ENCODE peak calls at places on chromosomes 7 and 10, in five cellular contexts. One of them, this sample, is unnamed.

GRCh38 chr7:70793767-70794166 is 338.2 kb upstream of the GALNT17 start:
- DNase-seq in amygdala: no peak
- DNase-seq in naive thymus-derived CD4-positive, alpha-beta T cell: no peak
- DNase-seq in kidney tubule cell: no peak
- DNase-seq in EL: no peak
- DNase-seq in this sample: no peak

GRCh38 chr10:116627386-116627933 is 6.7 kb downstream of the PNLIPRP2 start:
- DNase-seq in amygdala: no peak
- DNase-seq in naive thymus-derived CD4-positive, alpha-beta T cell: no peak
- DNase-seq in kidney tubule cell: peak
- DNase-seq in EL: peak
- DNase-seq in this sample: no peak

GRCh38 chr7:42858570-42858969 is 53.3 kb downstream of the C7orf25 start:
- DNase-seq in amygdala: no peak
- DNase-seq in naive thymus-derived CD4-positive, alpha-beta T cell: no peak
- DNase-seq in kidney tubule cell: peak
- DNase-seq in EL: peak
- DNase-seq in this sample: no peak

GRCh38 chr10:31146496-31147219 is 115.0 kb upstream of the ZNF438 start:
- DNase-seq in amygdala: no peak
- DNase-seq in naive thymus-derived CD4-positive, alpha-beta T cell: peak
- DNase-seq in kidney tubule cell: peak
- DNase-seq in EL: peak
- DNase-seq in this sample: no peak

GRCh38 chr7:134327896-134328295 is 11.2 kb upstream of the SLC35B4 start:
- DNase-seq in amygdala: no peak
- DNase-seq in naive thymus-derived CD4-positive, alpha-beta T cell: peak
- DNase-seq in kidney tubule cell: peak
- DNase-seq in EL: peak
- DNase-seq in this sample: no peak

GRCh38 chr7:50119815-50120637 is 27.0 kb upstream of the ZPBP start:
- DNase-seq in amygdala: no peak
- DNase-seq in naive thymus-derived CD4-positive, alpha-beta T cell: peak
- DNase-seq in kidney tubule cell: peak
- DNase-seq in EL: no peak
- DNase-seq in this sample: no peak

GRCh38 chr7:128172963-128173362 is 68.1 kb upstream of the LEP start:
- DNase-seq in amygdala: no peak
- DNase-seq in naive thymus-derived CD4-positive, alpha-beta T cell: no peak
- DNase-seq in kidney tubule cell: no peak
- DNase-seq in EL: no peak
- DNase-seq in this sample: no peak

GRCh38 chr10:8617792-8618191 is 563.3 kb downstream of the GATA3 start:
- DNase-seq in amygdala: no peak
- DNase-seq in naive thymus-derived CD4-positive, alpha-beta T cell: no peak
- DNase-seq in kidney tubule cell: peak
- DNase-seq in EL: no peak
- DNase-seq in this sample: no peak

GRCh38 chr7:152709307-152710133 is 33.6 kb upstream of the XRCC2 start:
- DNase-seq in amygdala: no peak
- DNase-seq in naive thymus-derived CD4-positive, alpha-beta T cell: no peak
- DNase-seq in kidney tubule cell: peak
- DNase-seq in EL: peak
- DNase-seq in this sample: no peak

GRCh38 chr7:129642871-129643515 is 31.5 kb downstream of the NRF1 start:
- DNase-seq in amygdala: no peak
- DNase-seq in naive thymus-derived CD4-positive, alpha-beta T cell: no peak
- DNase-seq in kidney tubule cell: no peak
- DNase-seq in EL: no peak
- DNase-seq in this sample: no peak

This sample was measured in substantia nigra.